ENCODE peak calls at places on chromosomes 11 and 22, in four cellular contexts. E is GM12878, U is K562, T is SK-N-SH. O is an unnamed sample.

GRCh38 chr22:37492428-37493344 is 6.5 kb upstream of the MFNG start:
- DNase-seq in U (peak), E (no peak), T (peak), O (peak)

GRCh38 chr11:17743808-17744119 is 9.2 kb downstream of the KCNC1 start:
- DNase-seq in T (no peak), E (no peak), U (no peak), O (no peak)

GRCh38 chr22:31259798-31260473 is 32.4 kb downstream of the PIK3IP1 start:
- DNase-seq in T (no peak), E (no peak), U (no peak), O (no peak)

GRCh38 chr11:124329787-124330478 is 9.9 kb upstream of the OR8D2 start:
- DNase-seq in T (no peak), U (no peak), E (peak), O (no peak)

GRCh38 chr22:48594757-48595510 is 1232.7 kb downstream of the BRD1 start:
- DNase-seq in E (no peak), T (no peak), U (no peak), O (no peak)

GRCh38 chr11:94740975-94741707 is 27.0 kb upstream of the AMOTL1 start:
- DNase-seq in U (peak), E (no peak), T (peak), O (peak)

GRCh38 chr11:112025682-112026081 is 474 bp downstream of the DLAT start:
- DNase-seq in T (no peak), U (no peak), E (no peak), O (no peak)

GRCh38 chr11:1750481-1750839 is at the start of gene IFITM10:
- DNase-seq in E (no peak), T (peak), U (peak), O (peak)

GRCh38 chr11:24132471-24132870 is 364.4 kb upstream of the LUZP2 start:
- DNase-seq in T (no peak), E (no peak), U (no peak), O (no peak)

GRCh38 chr22:44957267-44957905 is 52.4 kb downstream of the PHF21B start:
- DNase-seq in E (no peak), T (no peak), U (no peak), O (peak)

DNA sequence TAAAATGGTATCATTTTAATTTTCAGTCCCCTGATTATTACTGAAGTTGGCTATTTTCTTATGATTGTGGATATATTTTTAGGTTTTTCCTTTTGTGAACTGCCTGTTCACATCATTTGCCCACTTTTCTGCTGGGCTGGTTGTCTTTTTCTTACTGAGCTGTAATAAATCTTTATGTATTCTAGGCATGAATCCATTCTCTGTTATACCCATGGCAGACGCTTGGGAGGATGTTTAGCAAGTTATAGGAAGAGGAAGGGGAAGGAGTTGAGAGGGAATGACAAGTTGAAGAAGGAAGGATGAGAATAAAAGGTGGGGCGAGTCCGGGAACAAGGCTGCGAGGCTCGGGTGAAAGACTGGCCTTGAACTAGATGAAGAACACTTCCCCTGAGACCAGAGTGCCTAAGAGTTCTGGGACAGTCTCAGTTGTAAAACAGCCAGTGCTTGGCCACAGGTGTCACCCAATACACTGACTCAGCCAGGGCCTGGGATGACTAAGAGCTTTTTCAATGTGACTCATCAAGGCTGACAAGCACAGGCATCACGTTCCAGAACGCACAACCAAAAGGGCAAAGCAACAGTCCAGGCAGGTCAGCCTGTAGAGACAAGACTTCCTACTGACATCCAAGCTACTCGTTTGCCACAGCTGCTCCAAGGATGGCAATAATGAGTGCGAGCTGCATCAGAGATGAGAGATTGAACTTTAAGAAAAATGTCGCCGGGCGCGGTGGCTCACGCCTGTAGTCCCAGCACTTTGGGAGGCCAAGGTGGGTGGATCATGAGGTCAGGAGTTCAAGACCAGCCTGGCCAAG is 35.2 kb downstream of the LRFN4 start:
- DNase-seq in E (peak), U (peak), T (no peak), O (no peak)
- TF ChIP-seq USF1 in E (no peak), U (peak), T (no peak), O (no peak)

GRCh38 chr11:31690516-31690915 is 120.6 kb downstream of the PAX6 start:
- DNase-seq in T (no peak), U (no peak), E (no peak), O (no peak)
- TF ChIP-seq USF1 in T (no peak), U (no peak), E (no peak), O (no peak)

DNA sequence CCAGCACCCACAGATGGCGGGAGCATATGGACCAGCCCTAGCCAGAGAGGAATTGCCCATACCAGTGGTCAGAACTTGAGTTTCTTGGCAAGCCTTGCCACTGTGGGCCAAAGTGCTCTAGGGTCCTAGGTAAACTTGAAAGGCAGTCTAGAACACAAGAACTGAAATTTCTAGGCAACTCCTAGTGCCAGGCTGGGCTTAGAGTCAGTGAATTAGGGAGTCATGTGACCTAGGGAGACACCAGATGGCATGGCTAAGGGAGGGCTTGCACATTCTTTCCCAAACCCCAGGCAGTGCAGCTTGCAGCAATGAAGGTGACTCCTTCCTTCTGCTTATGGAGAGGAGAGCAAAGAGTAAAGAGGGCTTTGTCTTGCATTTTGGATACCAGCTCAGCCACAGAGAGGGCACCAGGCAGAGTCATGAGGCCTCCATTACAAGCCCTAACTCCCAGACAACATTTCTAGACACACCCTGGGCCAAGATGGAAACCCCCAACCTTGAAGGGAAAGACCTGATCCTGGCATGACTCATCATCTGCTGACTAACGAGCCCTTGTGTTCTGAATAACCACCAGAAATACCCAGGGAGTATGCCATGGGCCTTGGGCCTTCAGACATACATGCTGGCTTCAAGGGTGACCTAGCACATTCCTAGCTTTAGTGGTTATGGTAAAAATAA is 19.2 kb upstream of the OR56A3 start:
- DNase-seq in E (peak), T (no peak), U (no peak), O (no peak)
- TF ChIP-seq USF1 in E (peak), T (no peak), U (no peak), O (no peak)

GRCh38 chr22:24077416-24077815 is 66.3 kb downstream of the CABIN1 start:
- DNase-seq in E (no peak), U (no peak), T (no peak), O (no peak)

GRCh38 chr22:24072361-24072760 is 61.3 kb downstream of the CABIN1 start:
- DNase-seq in T (no peak), U (no peak), E (no peak), O (no peak)

GRCh38 chr22:24070553-24070952 is 59.4 kb downstream of the CABIN1 start:
- DNase-seq in U (no peak), E (no peak), T (no peak), O (no peak)

GRCh38 chr22:24071686-24072085 is 60.6 kb downstream of the CABIN1 start:
- DNase-seq in E (no peak), T (no peak), U (no peak), O (no peak)

DNA sequence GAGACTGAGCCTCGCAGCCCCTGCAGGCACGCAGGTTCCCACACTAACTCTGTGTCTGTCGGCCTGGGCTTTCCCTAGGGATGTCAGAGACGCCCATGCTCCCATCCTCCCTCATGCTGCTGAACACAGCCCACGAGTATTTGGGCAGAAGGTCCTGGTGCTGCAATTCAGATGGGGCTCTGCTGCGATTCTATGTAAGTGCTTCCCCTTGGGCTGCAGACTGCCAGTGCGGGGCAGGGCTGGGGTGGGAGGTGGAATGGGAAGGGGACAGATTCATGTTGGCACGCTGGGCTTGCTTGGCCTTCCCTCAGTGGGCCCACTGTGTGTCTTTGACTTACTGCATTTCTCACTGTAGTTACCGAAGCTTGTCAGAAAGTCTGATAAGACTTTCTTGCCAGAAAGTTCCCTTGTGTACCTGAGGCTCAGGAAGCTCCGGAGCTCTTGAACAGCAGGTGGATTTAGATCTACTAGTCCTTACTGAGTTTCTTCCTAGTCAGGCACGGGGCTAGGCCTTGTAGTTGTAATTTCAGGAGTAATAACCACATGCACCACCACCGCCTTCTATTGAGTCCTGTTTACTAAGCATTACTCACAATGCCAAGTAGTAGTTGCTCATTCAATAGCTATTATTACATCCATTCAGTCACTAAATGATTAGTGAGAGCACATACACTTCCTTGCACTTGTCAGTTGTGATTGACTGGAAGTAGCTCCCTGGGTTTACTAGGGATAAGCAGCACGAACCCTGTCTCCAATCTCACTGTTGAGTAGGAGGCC is 65.2 kb downstream of the CABIN1 start:
- DNase-seq in U (no peak), T (no peak), E (no peak), O (no peak)
- TF ChIP-seq USF1 in U (no peak), T (no peak), E (no peak), O (no peak)

GRCh38 chr22:43516996-43517635 is 105.3 kb downstream of the MPPED1 start:
- DNase-seq in E (no peak), U (no peak), T (no peak), O (no peak)
- TF ChIP-seq USF1 in E (no peak), U (no peak), T (no peak), O (no peak)

GRCh38 chr11:86625544-86625943 is 46.9 kb downstream of the ME3 start:
- DNase-seq in U (no peak), E (no peak), T (no peak), O (no peak)

GRCh38 chr11:86627776-86628455 is 44.5 kb downstream of the ME3 start:
- DNase-seq in E (no peak), U (no peak), T (peak), O (no peak)

GRCh38 chr11:86632499-86633269 is 39.7 kb downstream of the ME3 start:
- DNase-seq in E (peak), U (peak), T (peak), O (peak)

GRCh38 chr11:86625981-86626380 is 46.4 kb downstream of the ME3 start:
- DNase-seq in T (no peak), E (no peak), U (no peak), O (no peak)

DNA sequence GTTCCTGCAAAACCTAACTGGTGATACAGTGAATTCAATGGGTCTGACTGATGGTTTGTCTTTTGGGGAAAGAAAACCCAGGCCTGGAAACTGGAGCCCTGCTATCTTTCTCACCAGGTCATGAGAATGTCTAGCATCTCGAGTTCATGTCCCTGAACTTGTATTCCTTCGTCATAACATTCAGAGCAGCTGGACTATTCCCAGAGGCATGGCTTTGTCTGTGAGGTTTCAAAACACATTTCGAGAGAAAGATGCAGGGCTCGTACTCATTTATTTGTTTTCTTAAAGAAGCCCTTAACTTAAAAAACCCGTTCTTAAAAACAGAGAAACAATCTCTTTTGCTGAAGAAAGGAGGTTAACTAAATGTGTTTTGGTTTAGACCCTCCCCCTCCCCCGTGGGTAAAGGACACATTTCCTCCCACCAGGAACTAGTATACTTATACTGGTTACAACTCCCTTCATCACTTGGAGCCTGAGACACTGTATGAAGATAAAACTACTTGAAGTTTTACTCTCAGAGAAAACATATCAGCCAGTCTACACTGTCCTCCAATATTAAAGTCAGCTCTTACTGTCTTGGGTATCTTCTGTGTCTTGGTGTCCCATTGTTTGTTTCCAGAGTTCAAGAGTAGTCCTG is 43.2 kb downstream of the ME3 start:
- DNase-seq in E (no peak), T (no peak), U (no peak), O (no peak)
- TF ChIP-seq USF1 in E (no peak), T (no peak), U (no peak), O (no peak)

DNA sequence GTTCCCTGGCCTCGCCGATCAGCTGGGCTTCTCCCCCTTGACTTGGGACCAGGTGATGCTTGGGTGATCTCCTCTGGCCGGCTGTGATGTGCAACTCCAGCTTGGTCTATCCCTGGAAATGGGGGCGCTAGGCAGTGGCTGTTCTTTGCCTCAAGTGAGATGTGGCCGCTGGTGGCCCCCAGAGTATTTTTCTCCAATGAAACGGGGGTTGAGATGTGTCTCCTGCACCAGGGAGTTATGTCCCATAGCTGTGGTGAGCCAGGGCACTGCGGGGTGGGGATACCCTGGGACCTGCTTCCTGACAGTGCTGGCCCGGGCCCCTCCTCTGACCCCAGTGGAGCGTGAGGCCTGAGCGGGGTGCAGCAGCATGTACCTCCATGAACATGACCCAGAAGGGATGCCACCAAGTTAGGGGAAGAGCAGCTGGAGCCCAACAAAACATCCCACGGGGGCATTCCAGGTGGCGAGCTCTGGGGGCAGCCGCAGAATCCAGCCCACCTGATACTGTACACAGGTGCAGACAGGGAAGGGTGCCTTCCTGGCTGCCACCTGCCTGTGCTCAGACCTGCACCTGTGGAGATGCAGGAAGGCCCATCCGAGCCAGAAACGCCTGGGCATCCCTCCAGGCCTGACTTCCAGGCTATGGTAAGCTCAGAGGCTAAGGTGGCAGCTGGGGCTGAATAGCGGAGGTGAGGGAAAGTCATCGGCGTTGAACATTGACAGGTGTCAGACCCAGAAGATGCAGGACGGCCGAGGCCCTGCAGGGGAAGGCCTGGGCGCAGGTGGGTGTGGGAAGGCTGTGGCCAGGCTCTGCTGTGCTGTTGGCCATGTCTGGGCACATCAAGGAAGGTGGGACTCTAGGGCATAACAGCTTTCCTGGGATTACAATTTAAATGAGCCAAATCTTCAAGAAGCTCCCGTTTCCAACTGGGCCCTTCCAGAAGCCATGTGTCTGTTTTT is 97.3 kb downstream of the CTTN start:
- DNase-seq in T (no peak), E (no peak), U (no peak), O (no peak)
- TF ChIP-seq USF1 in T (no peak), E (no peak), U (no peak), O (no peak)

DNA sequence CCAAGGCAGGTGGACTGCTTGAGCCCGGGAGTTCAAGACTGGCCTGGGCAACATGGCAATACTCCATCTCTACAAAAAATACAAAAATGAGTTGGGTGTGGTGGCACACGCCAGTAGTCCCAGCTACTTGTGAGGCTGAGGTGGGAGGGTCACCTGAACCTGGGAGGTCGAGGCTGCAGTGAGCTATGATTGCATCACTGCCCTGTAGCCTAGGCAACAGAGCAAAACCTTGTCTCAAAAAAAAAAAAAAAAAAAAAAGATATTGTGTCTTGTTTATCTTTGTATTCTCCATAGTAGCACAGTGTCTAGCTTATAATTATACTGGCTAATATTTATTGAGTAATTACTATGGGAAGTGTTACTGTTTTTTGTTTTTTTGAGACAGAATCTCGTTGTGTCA is 15.8 kb upstream of the GPHA2 start:
- DNase-seq in T (no peak), E (no peak), U (no peak), O (no peak)
- TF ChIP-seq USF1 in T (no peak), E (no peak), U (no peak), O (no peak)

O was measured in WTC11.